ENCODE peak calls at places on chromosomes 16 and 17, in eight cellular contexts. One of them, this sample, is unnamed.

GRCh38 chr17:76307966-76308338 is at the start of gene QRICH2:
- DNase-seq in Kasumi-1: no peak
- DNase-seq in CD4-positive, alpha-beta T cell: no peak
- DNase-seq in effector memory CD4-positive, alpha-beta T cell: no peak
- DNase-seq in GM12878: no peak
- DNase-seq in mesendoderm: no peak
- DNase-seq in MM.1S: no peak
- DNase-seq in activated CD4-positive, alpha-beta T cell treated with anti-CD3 and anti-CD28 coated beads for 36 hours: no peak
- DNase-seq in this sample: no peak

GRCh38 chr16:71853413-71853812 is 7.6 kb downstream of the ATXN1L start:
- DNase-seq in Kasumi-1: no peak
- DNase-seq in CD4-positive, alpha-beta T cell: no peak
- DNase-seq in effector memory CD4-positive, alpha-beta T cell: no peak
- DNase-seq in GM12878: no peak
- DNase-seq in mesendoderm: no peak
- DNase-seq in MM.1S: peak; percentile 96
- DNase-seq in activated CD4-positive, alpha-beta T cell treated with anti-CD3 and anti-CD28 coated beads for 36 hours: no peak
- DNase-seq in this sample: no peak

GRCh38 chr16:21023509-21024202 is 123.1 kb downstream of the LYRM1 start:
- DNase-seq in Kasumi-1: no peak
- DNase-seq in CD4-positive, alpha-beta T cell: no peak
- DNase-seq in effector memory CD4-positive, alpha-beta T cell: no peak
- DNase-seq in GM12878: no peak
- DNase-seq in mesendoderm: peak; percentile 6
- DNase-seq in MM.1S: no peak
- DNase-seq in activated CD4-positive, alpha-beta T cell treated with anti-CD3 and anti-CD28 coated beads for 36 hours: peak; percentile 8
- DNase-seq in this sample: no peak

GRCh38 chr17:8681175-8681949 is 50.8 kb upstream of the MYH10 start:
- DNase-seq in Kasumi-1: no peak
- DNase-seq in CD4-positive, alpha-beta T cell: no peak
- DNase-seq in effector memory CD4-positive, alpha-beta T cell: no peak
- DNase-seq in GM12878: no peak
- DNase-seq in mesendoderm: no peak
- DNase-seq in MM.1S: no peak
- DNase-seq in activated CD4-positive, alpha-beta T cell treated with anti-CD3 and anti-CD28 coated beads for 36 hours: no peak
- DNase-seq in this sample: no peak

GRCh38 chr16:25699069-25699468 is 7.3 kb downstream of the HS3ST4 start:
- DNase-seq in Kasumi-1: no peak
- DNase-seq in CD4-positive, alpha-beta T cell: no peak
- DNase-seq in effector memory CD4-positive, alpha-beta T cell: no peak
- DNase-seq in GM12878: no peak
- DNase-seq in mesendoderm: no peak
- DNase-seq in MM.1S: no peak
- DNase-seq in activated CD4-positive, alpha-beta T cell treated with anti-CD3 and anti-CD28 coated beads for 36 hours: no peak
- DNase-seq in this sample: no peak

GRCh38 chr16:27600386-27600785 is 50.4 kb downstream of the KATNIP start:
- DNase-seq in Kasumi-1: no peak
- DNase-seq in CD4-positive, alpha-beta T cell: no peak
- DNase-seq in effector memory CD4-positive, alpha-beta T cell: no peak
- DNase-seq in GM12878: no peak
- DNase-seq in mesendoderm: peak; percentile 41
- DNase-seq in MM.1S: no peak
- DNase-seq in activated CD4-positive, alpha-beta T cell treated with anti-CD3 and anti-CD28 coated beads for 36 hours: no peak
- DNase-seq in this sample: no peak

GRCh38 chr17:74393323-74393942 is 26.1 kb downstream of the GPR142 start:
- DNase-seq in Kasumi-1: no peak
- DNase-seq in CD4-positive, alpha-beta T cell: no peak
- DNase-seq in effector memory CD4-positive, alpha-beta T cell: no peak
- DNase-seq in GM12878: no peak
- DNase-seq in mesendoderm: no peak
- DNase-seq in MM.1S: no peak
- DNase-seq in activated CD4-positive, alpha-beta T cell treated with anti-CD3 and anti-CD28 coated beads for 36 hours: no peak
- DNase-seq in this sample: no peak

GRCh38 chr16:9092963-9093477 is 1.6 kb downstream of the HAPSTR1 start:
- DNase-seq in Kasumi-1: no peak
- DNase-seq in CD4-positive, alpha-beta T cell: peak; percentile 11
- DNase-seq in effector memory CD4-positive, alpha-beta T cell: no peak
- DNase-seq in GM12878: no peak
- DNase-seq in mesendoderm: peak; percentile 67
- DNase-seq in MM.1S: peak; percentile 48
- DNase-seq in activated CD4-positive, alpha-beta T cell treated with anti-CD3 and anti-CD28 coated beads for 36 hours: peak; percentile 53
- DNase-seq in this sample: no peak

GRCh38 chr17:80629298-80630028 is 84.8 kb downstream of the RPTOR start:
- DNase-seq in Kasumi-1: no peak
- DNase-seq in CD4-positive, alpha-beta T cell: no peak
- DNase-seq in effector memory CD4-positive, alpha-beta T cell: no peak
- DNase-seq in GM12878: no peak
- DNase-seq in mesendoderm: no peak
- DNase-seq in MM.1S: no peak
- DNase-seq in activated CD4-positive, alpha-beta T cell treated with anti-CD3 and anti-CD28 coated beads for 36 hours: no peak
- DNase-seq in this sample: no peak

GRCh38 chr16:67910162-67910561 is 17.1 kb downstream of the PSKH1 start:
- DNase-seq in Kasumi-1: no peak
- DNase-seq in CD4-positive, alpha-beta T cell: no peak
- DNase-seq in effector memory CD4-positive, alpha-beta T cell: no peak
- DNase-seq in GM12878: no peak
- DNase-seq in mesendoderm: no peak
- DNase-seq in MM.1S: no peak
- DNase-seq in activated CD4-positive, alpha-beta T cell treated with anti-CD3 and anti-CD28 coated beads for 36 hours: peak; percentile 73
- DNase-seq in this sample: no peak

GRCh38 chr16:4767872-4768548 is 1.0 kb upstream of the ZNF500 start:
- DNase-seq in Kasumi-1: no peak
- DNase-seq in CD4-positive, alpha-beta T cell: no peak
- DNase-seq in effector memory CD4-positive, alpha-beta T cell: no peak
- DNase-seq in GM12878: peak; percentile 20
- DNase-seq in mesendoderm: no peak
- DNase-seq in MM.1S: peak; percentile 16
- DNase-seq in activated CD4-positive, alpha-beta T cell treated with anti-CD3 and anti-CD28 coated beads for 36 hours: peak; percentile 57
- DNase-seq in this sample: no peak

GRCh38 chr17:67624886-67625656 is 92.7 kb upstream of the NOL11 start:
- DNase-seq in Kasumi-1: no peak
- DNase-seq in CD4-positive, alpha-beta T cell: no peak
- DNase-seq in effector memory CD4-positive, alpha-beta T cell: no peak
- DNase-seq in GM12878: no peak
- DNase-seq in mesendoderm: peak; percentile 8
- DNase-seq in MM.1S: no peak
- DNase-seq in activated CD4-positive, alpha-beta T cell treated with anti-CD3 and anti-CD28 coated beads for 36 hours: no peak
- DNase-seq in this sample: no peak

GRCh38 chr16:80317132-80318098 is 223.4 kb upstream of the DYNLRB2 start:
- DNase-seq in Kasumi-1: peak; percentile 96
- DNase-seq in CD4-positive, alpha-beta T cell: no peak
- DNase-seq in effector memory CD4-positive, alpha-beta T cell: no peak
- DNase-seq in GM12878: no peak
- DNase-seq in mesendoderm: peak; percentile 63
- DNase-seq in MM.1S: no peak
- DNase-seq in activated CD4-positive, alpha-beta T cell treated with anti-CD3 and anti-CD28 coated beads for 36 hours: peak; percentile 8
- DNase-seq in this sample: no peak

GRCh38 chr16:19717319-19717718 is 708 bp downstream of the KNOP1 start:
- DNase-seq in Kasumi-1: peak; percentile 4
- DNase-seq in CD4-positive, alpha-beta T cell: no peak
- DNase-seq in effector memory CD4-positive, alpha-beta T cell: no peak
- DNase-seq in GM12878: no peak
- DNase-seq in mesendoderm: peak; percentile 54
- DNase-seq in MM.1S: peak; percentile 22
- DNase-seq in activated CD4-positive, alpha-beta T cell treated with anti-CD3 and anti-CD28 coated beads for 36 hours: no peak
- DNase-seq in this sample: no peak

GRCh38 chr17:6544770-6545169 is 11.6 kb downstream of the PITPNM3 start:
- DNase-seq in Kasumi-1: no peak
- DNase-seq in CD4-positive, alpha-beta T cell: no peak
- DNase-seq in effector memory CD4-positive, alpha-beta T cell: no peak
- DNase-seq in GM12878: no peak
- DNase-seq in mesendoderm: no peak
- DNase-seq in MM.1S: no peak
- DNase-seq in activated CD4-positive, alpha-beta T cell treated with anti-CD3 and anti-CD28 coated beads for 36 hours: no peak
- DNase-seq in this sample: no peak

GRCh38 chr17:66002807-66003206 is 189.1 kb downstream of the CEP112 start:
- DNase-seq in Kasumi-1: no peak
- DNase-seq in CD4-positive, alpha-beta T cell: no peak
- DNase-seq in effector memory CD4-positive, alpha-beta T cell: no peak
- DNase-seq in GM12878: no peak
- DNase-seq in mesendoderm: no peak
- DNase-seq in MM.1S: no peak
- DNase-seq in activated CD4-positive, alpha-beta T cell treated with anti-CD3 and anti-CD28 coated beads for 36 hours: no peak
- DNase-seq in this sample: no peak

GRCh38 chr16:5928476-5929055 is 831.0 kb upstream of the EEF2KMT start:
- DNase-seq in Kasumi-1: no peak
- DNase-seq in CD4-positive, alpha-beta T cell: no peak
- DNase-seq in effector memory CD4-positive, alpha-beta T cell: no peak
- DNase-seq in GM12878: no peak
- DNase-seq in mesendoderm: no peak
- DNase-seq in MM.1S: no peak
- DNase-seq in activated CD4-positive, alpha-beta T cell treated with anti-CD3 and anti-CD28 coated beads for 36 hours: no peak
- DNase-seq in this sample: no peak

GRCh38 chr17:31674717-31675349 is 184.2 kb downstream of the COPRS start:
- DNase-seq in Kasumi-1: no peak
- DNase-seq in CD4-positive, alpha-beta T cell: no peak
- DNase-seq in effector memory CD4-positive, alpha-beta T cell: no peak
- DNase-seq in GM12878: no peak
- DNase-seq in mesendoderm: no peak
- DNase-seq in MM.1S: no peak
- DNase-seq in activated CD4-positive, alpha-beta T cell treated with anti-CD3 and anti-CD28 coated beads for 36 hours: peak; percentile 33
- DNase-seq in this sample: no peak

GRCh38 chr16:54437361-54437760 is 150.8 kb upstream of the IRX3 start:
- DNase-seq in Kasumi-1: no peak
- DNase-seq in CD4-positive, alpha-beta T cell: no peak
- DNase-seq in effector memory CD4-positive, alpha-beta T cell: no peak
- DNase-seq in GM12878: no peak
- DNase-seq in mesendoderm: no peak
- DNase-seq in MM.1S: no peak
- DNase-seq in activated CD4-positive, alpha-beta T cell treated with anti-CD3 and anti-CD28 coated beads for 36 hours: no peak
- DNase-seq in this sample: no peak

GRCh38 chr16:21116148-21116693 is 34.4 kb downstream of the DNAH3 start:
- DNase-seq in Kasumi-1: peak; percentile 80
- DNase-seq in CD4-positive, alpha-beta T cell: no peak
- DNase-seq in effector memory CD4-positive, alpha-beta T cell: no peak
- DNase-seq in GM12878: no peak
- DNase-seq in mesendoderm: peak; percentile 32
- DNase-seq in MM.1S: peak; percentile 22
- DNase-seq in activated CD4-positive, alpha-beta T cell treated with anti-CD3 and anti-CD28 coated beads for 36 hours: peak; percentile 18
- DNase-seq in this sample: no peak